ENCODE peak calls at places on chromosome 21, in nine cellular contexts. H is right atrium auricular region, U is astrocyte of the spinal cord, F is AG04449, W is psoas muscle, A is fibroblast of villous mesenchyme, E is lung, Z is gastrocnemius medialis, V is HFF-Myc. Y is an unnamed sample.
A peak's percentile ranks its signal among the peaks of the same experiment; 100 is the strongest.

GRCh38 chr21:17763286-17764037 is 55.7 kb downstream of the C21orf91 start:
- DNase-seq in W (no peak), V (no peak), Z (no peak), E (no peak), F (no peak), H (no peak), U (no peak), A (no peak), Y (no peak)

GRCh38 chr21:14591882-14592281 is 45.8 kb upstream of the SAMSN1 start:
- DNase-seq in A (peak; percentile 40), V (no peak), W (peak; percentile 45), Z (no peak), H (peak; percentile 62), U (peak; percentile 82), F (no peak), E (peak; percentile 58), Y (peak; percentile 27)

GRCh38 chr21:17463441-17463840 is 49.4 kb upstream of the CXADR start:
- DNase-seq in H (no peak), E (no peak), Z (no peak), U (peak; percentile 79), V (peak; percentile 74), A (peak; percentile 55), W (no peak), F (peak; percentile 66), Y (peak; percentile 100)

GRCh38 chr21:26845066-26845749 is at the start of gene ADAMTS1:
- DNase-seq in W (peak; percentile 97), A (peak; percentile 94), U (peak; percentile 86), V (no peak), F (no peak), H (peak; percentile 97), E (peak; percentile 86), Z (peak; percentile 84), Y (no peak)

GRCh38 chr21:46369520-46370235 is 45.7 kb downstream of the PCNT start:
- DNase-seq in A (no peak), H (no peak), W (no peak), V (no peak), F (no peak), U (no peak), E (no peak), Z (no peak), Y (no peak)

GRCh38 chr21:31218830-31219608 is 125.0 kb downstream of the TIAM1 start:
- DNase-seq in Z (peak; percentile 24), E (peak; percentile 36), W (peak; percentile 76), U (peak; percentile 44), F (no peak), A (peak; percentile 32), H (peak; percentile 78), V (no peak), Y (no peak)

GRCh38 chr21:43015906-43016540 is 41.7 kb downstream of the PKNOX1 start:
- DNase-seq in Z (no peak), W (no peak), V (no peak), E (no peak), U (no peak), F (no peak), H (no peak), A (no peak), Y (no peak)

GRCh38 chr21:42115136-42115683 is 44.1 kb downstream of the UMODL1 start:
- DNase-seq in E (no peak), A (no peak), W (peak; percentile 36), H (no peak), U (no peak), V (no peak), F (no peak), Z (no peak), Y (no peak)

GRCh38 chr21:26948194-26948593 is 18.7 kb downstream of the ADAMTS5 start:
- DNase-seq in H (no peak), E (no peak), U (peak; percentile 7), V (no peak), Z (no peak), W (no peak), F (no peak), A (peak; percentile 71), Y (no peak)

GRCh38 chr21:15058718-15059316 is 6.0 kb downstream of the NRIP1 start:
- DNase-seq in A (peak; percentile 75), V (no peak), W (no peak), E (no peak), F (no peak), U (peak; percentile 81), Z (no peak), H (no peak), Y (no peak)

GRCh38 chr21:46150491-46151121 is 4.8 kb downstream of the FTCD start:
- DNase-seq in Z (no peak), V (no peak), E (no peak), A (no peak), F (no peak), W (no peak), U (no peak), H (no peak), Y (no peak)

GRCh38 chr21:46109251-46110221 is 11.6 kb downstream of the COL6A2 start:
- DNase-seq in W (peak; percentile 48), E (peak; percentile 19), F (no peak), Z (peak; percentile 1), V (no peak), A (no peak), U (no peak), H (peak; percentile 51), Y (no peak)

GRCh38 chr21:37712204-37712934 is 203.9 kb downstream of the KCNJ6 start:
- DNase-seq in W (peak; percentile 65), V (peak; percentile 71), A (peak; percentile 74), E (peak; percentile 63), F (no peak), H (peak; percentile 66), Z (no peak), U (peak; percentile 70), Y (peak; percentile 13)

GRCh38 chr21:42261832-42262200 is 42.9 kb downstream of the ABCG1 start:
- DNase-seq in F (no peak), W (no peak), V (no peak), E (no peak), A (no peak), U (no peak), H (no peak), Z (no peak), Y (no peak)

GRCh38 chr21:27564684-27565280 is 597.9 kb upstream of the ADAMTS5 start:
- DNase-seq in H (no peak), V (no peak), F (no peak), A (peak; percentile 60), E (no peak), U (peak; percentile 68), Z (no peak), W (no peak), Y (no peak)

GRCh38 chr21:42459583-42460215 is 36.3 kb downstream of the RSPH1 start:
- DNase-seq in V (no peak), A (no peak), Z (no peak), F (no peak), H (no peak), U (no peak), W (no peak), E (no peak), Y (no peak)

GRCh38 chr21:24223625-24224024 is 1383.7 kb downstream of the MRPL39 start:
- DNase-seq in W (no peak), H (no peak), V (no peak), U (peak; percentile 2), F (no peak), Z (no peak), A (peak; percentile 0), E (no peak), Y (no peak)

GRCh38 chr21:42534361-42534900 is 20.8 kb downstream of the SLC37A1 start:
- DNase-seq in E (no peak), W (peak; percentile 72), Z (no peak), H (no peak), V (no peak), A (no peak), F (no peak), U (no peak), Y (no peak)

GRCh38 chr21:21232320-21232719 is 234.1 kb downstream of the NCAM2 start:
- DNase-seq in Z (no peak), V (no peak), W (no peak), U (peak; percentile 66), F (peak; percentile 33), A (peak; percentile 50), H (no peak), E (no peak), Y (peak; percentile 34)

GRCh38 chr21:41932576-41933258 is 21.1 kb downstream of the C2CD2 start:
- DNase-seq in F (no peak), W (no peak), U (no peak), A (peak; percentile 85), V (no peak), H (peak; percentile 86), Z (no peak), E (no peak), Y (no peak)

DNA sequence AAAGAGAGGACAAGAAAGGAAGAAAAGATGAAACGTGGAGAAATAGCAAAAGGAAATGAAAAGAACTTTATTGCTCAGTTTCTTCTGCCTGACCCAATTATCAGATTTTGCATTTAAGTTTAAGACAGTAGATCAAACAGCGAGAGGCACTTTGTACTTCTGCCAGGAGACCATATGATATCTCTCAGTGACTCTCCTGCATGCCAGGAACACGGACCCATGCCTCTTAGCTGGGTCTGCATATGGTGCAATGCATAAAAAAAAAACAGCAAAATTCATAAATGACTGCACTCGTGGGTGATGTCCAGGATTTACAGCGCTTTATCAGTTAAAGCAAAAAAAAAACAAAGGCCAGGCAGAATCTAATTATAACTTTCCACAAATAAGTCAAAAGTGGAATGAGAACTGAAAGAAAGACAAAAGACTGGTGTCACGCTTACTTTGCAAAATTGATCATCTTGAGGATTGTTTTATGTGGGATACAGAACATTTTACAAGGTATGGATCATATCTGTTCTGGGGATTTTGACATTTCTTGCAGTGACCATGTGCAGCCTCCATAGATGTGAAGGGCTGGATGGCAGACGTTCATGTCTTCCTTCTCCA is 79.6 kb downstream of the RUNX1 start:
- DNase-seq in A (peak; percentile 37), F (no peak), H (no peak), W (no peak), E (no peak), U (no peak), Z (no peak), V (no peak), Y (no peak)
- H3K4me3 ChIP-seq in A (no peak overlapping the region), F (no peak overlapping the region), H (no peak overlapping the region), W (no peak overlapping the region), E (no peak overlapping the region), U (no peak overlapping the region), Z (no peak overlapping the region), V (no peak overlapping the region), Y (no peak overlapping the region)

GRCh38 chr21:29817450-29817849 is 122.3 kb downstream of the GRIK1 start:
- DNase-seq in Z (no peak), A (no peak), H (no peak), E (no peak), U (no peak), F (no peak), V (no peak), W (no peak), Y (no peak)
- TF ChIP-seq CTCF in Z (no peak), A (no peak), H (no peak), E (no peak), U (no peak), F (no peak), V (no peak), W (no peak), Y (no peak)

DNA sequence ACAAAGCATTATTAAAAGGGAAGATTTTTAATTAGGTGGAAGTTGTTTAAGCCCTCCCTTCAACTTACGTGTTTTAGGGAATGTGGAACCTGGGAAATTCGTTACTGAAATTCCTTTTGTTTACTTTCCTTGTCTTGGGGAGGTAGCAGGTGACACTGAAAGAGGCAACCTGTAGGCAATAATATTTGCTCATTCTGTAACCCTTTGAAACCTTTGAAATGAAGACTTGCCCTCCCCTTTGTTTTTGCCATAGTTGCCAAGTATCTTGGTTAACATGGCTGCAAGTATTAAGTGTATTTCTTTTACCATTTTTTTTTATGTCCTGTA is 1.7 kb downstream of the MRPS6 start:
- DNase-seq in A (no peak), Z (no peak), U (no peak), F (no peak), H (no peak), E (no peak), W (no peak), V (no peak), Y (no peak)
- H3K4me3 ChIP-seq in A (peak overlapping the region; percentile 87), Z (peak overlapping the region; percentile 61), U (peak overlapping the region; percentile 73), F (peak overlapping the region; percentile 85), H (peak overlapping the region; percentile 75), E (no peak overlapping the region), W (peak overlapping the region; percentile 83), V (peak overlapping the region; percentile 73), Y (peak overlapping the region; percentile 90)

GRCh38 chr21:38944903-38945302 is 139.2 kb downstream of the ETS2 start:
- DNase-seq in F (no peak), W (no peak), A (no peak), Z (no peak), V (no peak), E (no peak), H (no peak), U (no peak), Y (no peak)
- TF ChIP-seq CTCF in F (no peak), W (no peak), A (no peak), Z (no peak), V (no peak), E (no peak), H (no peak), U (no peak), Y (peak; percentile 17)